ENCODE peak calls at places on chromosomes 7 and 10, in ten cellular contexts. D is adrenal gland; I is OCI-LY7; Y is CD8-positive, alpha-beta memory T cell; E is right atrium auricular region; Z is GM23248; J is suprapubic skin; C is cardiac muscle cell; U is ovary; S is SJSA1. K is an unnamed sample.
A peak's percentile ranks its signal among the peaks of the same experiment; 100 is the strongest.

GRCh38 chr7:16755397-16755796 is 1.8 kb downstream of the TSPAN13 start:
- DNase-seq in D (no peak), I (no peak), Y (no peak), E (no peak), Z (peak; percentile 64), J (no peak), C (no peak), U (no peak), S (no peak), K (no peak)

GRCh38 chr7:47663841-47664240 is 81.9 kb upstream of the TNS3 start:
- DNase-seq in D (no peak), I (no peak), Y (no peak), E (no peak), Z (no peak), J (no peak), C (no peak), U (no peak), S (no peak), K (no peak)

GRCh38 chr7:155066417-155066950 is 3.6 kb upstream of the HTR5A start:
- DNase-seq in D (no peak), I (no peak), Y (no peak), E (no peak), Z (peak; percentile 87), J (no peak), C (no peak), U (no peak), S (no peak), K (no peak)

GRCh38 chr10:128040681-128041080 is 85.5 kb downstream of the MKI67 start:
- DNase-seq in D (no peak), I (no peak), Y (no peak), E (no peak), Z (no peak), J (no peak), C (no peak), U (no peak), S (no peak), K (no peak)

GRCh38 chr10:96044686-96045085 is 1.3 kb downstream of the CCNJ start:
- DNase-seq in D (no peak), I (no peak), Y (no peak), E (no peak), Z (peak; percentile 75), J (no peak), C (no peak), U (no peak), S (no peak), K (no peak)

GRCh38 chr10:97543025-97543546 is 29.5 kb upstream of the ANKRD2 start:
- DNase-seq in D (peak; percentile 96), I (no peak), Y (no peak), E (peak; percentile 94), Z (peak; percentile 100), J (peak; percentile 90), C (no peak), U (peak; percentile 81), S (peak; percentile 93), K (peak; percentile 76)

GRCh38 chr10:75643944-75644820 is 212.8 kb downstream of the LRMDA start:
- DNase-seq in D (no peak), I (no peak), Y (no peak), E (no peak), Z (no peak), J (no peak), C (no peak), U (no peak), S (no peak), K (no peak)

GRCh38 chr10:73850863-73851461 is 23.4 kb downstream of the CAMK2G start:
- DNase-seq in D (no peak), I (no peak), Y (no peak), E (no peak), Z (peak; percentile 93), J (peak; percentile 78), C (peak; percentile 66), U (peak; percentile 81), S (no peak), K (no peak)

GRCh38 chr7:45082031-45082830 is 6.5 kb downstream of the NACAD start:
- DNase-seq in D (peak; percentile 55), I (no peak), Y (no peak), E (no peak), Z (no peak), J (no peak), C (no peak), U (peak; percentile 51), S (no peak), K (no peak)

GRCh38 chr7:2734761-2735571 is 47.0 kb downstream of the AMZ1 start:
- DNase-seq in D (peak; percentile 52), I (no peak), Y (no peak), E (peak; percentile 60), Z (no peak), J (peak; percentile 66), C (no peak), U (peak; percentile 71), S (no peak), K (no peak)

GRCh38 chr10:119489572-119490326 is 52.8 kb downstream of the RGS10 start:
- DNase-seq in D (no peak), I (peak; percentile 85), Y (peak; percentile 63), E (no peak), Z (peak; percentile 54), J (no peak), C (peak; percentile 53), U (peak; percentile 18), S (peak; percentile 67), K (peak; percentile 43)

GRCh38 chr7:95324396-95324795 is at the start of gene PON1:
- DNase-seq in D (no peak), I (no peak), Y (no peak), E (no peak), Z (no peak), J (no peak), C (no peak), U (no peak), S (no peak), K (peak; percentile 29)

GRCh38 chr10:52455095-52455494 is 141.0 kb downstream of the DKK1 start:
- DNase-seq in D (no peak), I (no peak), Y (no peak), E (no peak), Z (peak; percentile 44), J (no peak), C (no peak), U (no peak), S (no peak), K (no peak)

DNA sequence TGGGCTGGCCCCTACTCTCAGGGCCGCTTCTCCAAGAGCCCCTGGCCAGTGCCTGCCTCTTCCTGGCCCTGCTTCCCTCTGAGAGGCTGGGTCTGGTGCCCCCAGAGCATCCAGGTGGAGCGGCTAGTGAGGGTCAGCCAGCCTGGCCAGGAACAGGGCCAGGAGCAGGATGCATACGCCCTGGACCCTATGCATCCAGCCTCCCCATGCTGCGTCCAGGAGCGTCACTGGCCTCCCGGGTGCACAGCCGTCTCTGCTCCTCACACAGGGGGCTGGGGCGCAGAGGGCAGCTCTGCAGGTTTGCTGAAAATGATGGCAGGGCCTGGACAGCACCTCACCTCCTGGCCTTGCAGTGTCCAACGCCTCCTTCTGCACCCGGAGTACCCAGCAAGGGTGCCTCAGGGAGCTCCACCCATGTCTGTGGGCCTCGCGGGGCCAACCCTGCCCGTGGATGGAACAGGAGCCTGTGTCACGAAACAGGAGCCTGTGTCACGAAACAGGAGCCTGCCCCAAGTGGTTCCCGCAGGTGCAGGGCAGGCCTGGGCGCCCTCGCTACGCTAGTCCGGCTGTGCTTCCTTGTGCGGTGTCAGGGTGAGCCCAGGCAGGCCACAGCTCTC is 246.2 kb upstream of the PPP2R2D start:
- DNase-seq in D (no peak), I (no peak), Y (no peak), E (no peak), Z (no peak), J (peak; percentile 44), C (no peak), U (no peak), S (peak; percentile 28), K (no peak)
- H3K9me3 ChIP-seq in D (no peaks in the 10 kb centered on the region), I (no peaks in the 10 kb centered on the region), Y (no peaks in the 10 kb centered on the region), E (no peaks in the 10 kb centered on the region), Z (no peaks in the 10 kb centered on the region), J (no peaks in the 10 kb centered on the region), C (no peaks in the 10 kb centered on the region), U (no peaks in the 10 kb centered on the region), S (peaks cover 24% of the 10 kb centered on the region), K (no peaks in the 10 kb centered on the region)

GRCh38 chr10:78972947-78973900 is 95.5 kb upstream of the ZMIZ1 start:
- DNase-seq in D (peak; percentile 89), I (peak; percentile 88), Y (peak; percentile 69), E (peak; percentile 87), Z (peak; percentile 95), J (peak; percentile 90), C (peak; percentile 82), U (peak; percentile 66), S (peak; percentile 96), K (peak; percentile 84)
- H3K4me1 ChIP-seq in D (peaks cover 43% of the 10 kb centered on the region), I (peaks cover 19% of the 10 kb centered on the region), Y (peaks cover 6% of the 10 kb centered on the region), E (no peaks in the 10 kb centered on the region), Z (peaks cover 47% of the 10 kb centered on the region), J (peaks cover 53% of the 10 kb centered on the region), C (peaks cover 43% of the 10 kb centered on the region), U (peaks cover 26% of the 10 kb centered on the region), S (peaks cover 45% of the 10 kb centered on the region), K (peaks cover 14% of the 10 kb centered on the region)

DNA sequence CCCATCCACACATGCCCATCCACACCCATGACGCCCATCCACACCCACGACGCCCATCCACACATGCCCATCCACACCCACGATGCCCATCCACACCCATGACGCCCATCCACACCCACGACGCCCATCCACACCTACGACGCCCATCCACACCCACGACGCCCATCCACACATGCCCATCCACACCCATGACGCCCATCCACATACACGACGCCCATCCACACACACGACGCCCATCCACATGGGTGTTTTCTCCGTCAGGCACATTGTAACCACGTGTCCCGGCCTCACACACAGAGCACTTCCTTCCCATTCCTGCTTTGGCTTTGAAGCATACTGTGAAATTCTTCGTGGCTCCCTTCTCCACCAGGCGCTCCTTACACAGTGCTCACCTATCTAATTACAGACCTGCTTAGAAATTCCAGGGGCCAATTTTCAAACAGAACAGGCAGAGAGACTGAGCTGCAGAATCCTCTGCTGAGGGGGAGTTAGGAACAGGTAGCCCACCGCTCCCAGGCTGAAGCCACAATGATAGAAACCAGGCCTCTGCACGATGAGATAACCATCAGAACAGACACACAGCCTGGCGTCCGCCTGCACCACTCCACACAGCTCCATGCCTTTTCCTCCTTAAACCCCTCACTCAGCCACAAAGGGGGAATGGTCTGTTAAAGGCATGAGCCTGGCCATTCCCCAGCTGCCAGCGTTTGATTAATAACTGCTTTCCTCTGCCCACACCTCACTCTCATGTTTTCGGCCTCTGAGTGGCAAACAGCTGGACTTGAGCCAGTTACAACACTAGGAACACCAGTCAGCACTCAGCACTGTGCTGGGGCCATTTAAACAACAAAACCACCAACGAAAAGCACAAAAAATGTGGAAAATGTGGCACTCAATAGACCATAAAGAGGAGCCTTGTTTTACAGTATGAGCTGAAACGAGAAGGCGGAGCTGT is 501.6 kb downstream of the PTPRN2 start:
- DNase-seq in D (no peak), I (no peak), Y (no peak), E (no peak), Z (no peak), J (peak; percentile 19), C (no peak), U (no peak), S (no peak), K (no peak)
- H3K9me3 ChIP-seq in D (no peaks in the 10 kb centered on the region), I (no peaks in the 10 kb centered on the region), Y (no peaks in the 10 kb centered on the region), E (no peaks in the 10 kb centered on the region), Z (no peaks in the 10 kb centered on the region), J (no peaks in the 10 kb centered on the region), C (no peaks in the 10 kb centered on the region), U (no peaks in the 10 kb centered on the region), S (peaks cover 11% of the 10 kb centered on the region), K (no peaks in the 10 kb centered on the region)

DNA sequence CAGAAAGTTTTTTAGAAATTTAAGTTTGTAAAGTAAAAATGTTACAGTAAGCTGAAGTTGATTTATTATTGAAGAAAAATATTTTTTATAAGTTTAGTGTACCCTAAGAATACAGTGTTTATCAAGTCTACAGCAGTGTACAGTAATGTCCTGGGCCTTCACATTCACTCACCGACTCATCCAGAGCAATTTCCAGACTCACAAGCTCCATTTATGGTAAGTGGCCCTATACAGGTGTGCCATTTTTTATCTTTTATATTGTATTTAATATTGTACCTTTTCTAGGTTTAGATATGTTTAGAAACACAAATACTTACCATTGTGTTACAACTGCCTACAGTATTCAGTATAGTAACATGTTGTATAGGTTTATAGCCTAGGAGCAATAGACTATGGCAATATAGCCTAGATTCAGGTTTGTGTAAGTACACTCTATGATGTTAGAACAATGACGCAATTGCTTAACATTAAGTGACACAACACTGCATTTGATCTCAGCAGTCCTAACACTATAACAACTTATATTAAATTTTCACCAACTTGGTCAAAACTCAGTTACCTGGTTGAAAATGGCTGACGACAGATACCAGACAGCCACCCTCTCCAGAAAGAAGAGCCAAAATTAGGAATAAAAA is 45.7 kb downstream of the HIBADH start:
- DNase-seq in D (no peak), I (no peak), Y (no peak), E (no peak), Z (no peak), J (no peak), C (no peak), U (no peak), S (no peak), K (no peak)
- H3K4me1 ChIP-seq in D (no peaks in the 10 kb centered on the region), I (no peaks in the 10 kb centered on the region), Y (no peaks in the 10 kb centered on the region), E (no peaks in the 10 kb centered on the region), Z (no peaks in the 10 kb centered on the region), J (no peaks in the 10 kb centered on the region), C (no peaks in the 10 kb centered on the region), U (no peaks in the 10 kb centered on the region), S (peaks cover 18% of the 10 kb centered on the region), K (no peaks in the 10 kb centered on the region)

K was measured in mucosa of descending colon.